ENCODE peak calls at places on chromosome 5, in ten cellular contexts. J, L, D, U, F, R, X, C, G and S are unnamed samples.

GRCh38 chr5:139569276-139569955 is 8.3 kb downstream of the UBE2D2 start:
- DNase-seq in J (no peak), L (peak), D (no peak), U (no peak), F (no peak), R (peak), X (peak), C (no peak), G (no peak), S (no peak)

GRCh38 chr5:34923694-34924461 is 5.5 kb upstream of the DNAJC21 start:
- DNase-seq in J (no peak), L (peak), D (no peak), U (peak), F (peak), R (peak), X (peak), C (peak), G (no peak), S (peak)

GRCh38 chr5:124902097-124902821 is 155.8 kb upstream of the ZNF608 start:
- DNase-seq in J (no peak), L (no peak), D (no peak), U (peak), F (no peak), R (peak), X (peak), C (peak), G (peak), S (no peak)

GRCh38 chr5:169670769-169671525 is 33.9 kb downstream of the DOCK2 start:
- DNase-seq in J (no peak), L (no peak), D (no peak), U (no peak), F (no peak), R (no peak), X (no peak), C (no peak), G (no peak), S (no peak)

GRCh38 chr5:174311531-174312269 is 266.2 kb downstream of the NSG2 start:
- DNase-seq in J (no peak), L (peak), D (peak), U (peak), F (peak), R (peak), X (peak), C (peak), G (peak), S (peak)

GRCh38 chr5:32713396-32714381 is 2.6 kb downstream of the NPR3 start:
- DNase-seq in J (no peak), L (peak), D (peak), U (no peak), F (peak), R (peak), X (no peak), C (peak), G (peak), S (no peak)

GRCh38 chr5:171484460-171484899 is 65.0 kb downstream of the FGF18 start:
- DNase-seq in J (no peak), L (peak), D (peak), U (peak), F (peak), R (peak), X (peak), C (no peak), G (peak), S (no peak)

GRCh38 chr5:57494104-57495098 is 11.8 kb upstream of the ACTBL2 start:
- DNase-seq in J (peak), L (peak), D (peak), U (peak), F (peak), R (peak), X (no peak), C (peak), G (peak), S (peak)

GRCh38 chr5:32955814-32956213 is 244.7 kb downstream of the NPR3 start:
- DNase-seq in J (no peak), L (no peak), D (no peak), U (no peak), F (no peak), R (no peak), X (no peak), C (no peak), G (no peak), S (no peak)

GRCh38 chr5:90632799-90633198 is 74.2 kb downstream of the ADGRV1 start:
- DNase-seq in J (no peak), L (no peak), D (no peak), U (no peak), F (no peak), R (no peak), X (no peak), C (no peak), G (no peak), S (no peak)

GRCh38 chr5:167639213-167639612 is 652.2 kb upstream of the WWC1 start:
- DNase-seq in J (no peak), L (peak), D (no peak), U (no peak), F (no peak), R (peak), X (no peak), C (peak), G (no peak), S (no peak)

GRCh38 chr5:137734962-137735530 is 843 bp downstream of the KLHL3 start:
- DNase-seq in J (no peak), L (peak), D (peak), U (no peak), F (peak), R (peak), X (no peak), C (peak), G (peak), S (peak)

GRCh38 chr5:57698785-57699184 is 216.2 kb upstream of the ACTBL2 start:
- DNase-seq in J (no peak), L (no peak), D (no peak), U (peak), F (no peak), R (no peak), X (no peak), C (no peak), G (peak), S (no peak)

GRCh38 chr5:172078726-172079345 is 72.4 kb upstream of the FBXW11 start:
- DNase-seq in J (no peak), L (no peak), D (peak), U (no peak), F (no peak), R (peak), X (no peak), C (no peak), G (no peak), S (peak)

GRCh38 chr5:81895312-81895711 is 76.5 kb upstream of the ATG10 start:
- DNase-seq in J (no peak), L (no peak), D (no peak), U (no peak), F (no peak), R (peak), X (no peak), C (no peak), G (no peak), S (no peak)

GRCh38 chr5:142253938-142254895 is 70.6 kb downstream of the SPRY4 start:
- DNase-seq in J (no peak), L (peak), D (no peak), U (no peak), F (peak), R (peak), X (no peak), C (peak), G (no peak), S (peak)

GRCh38 chr5:102755691-102756371 is 726 bp downstream of the PAM start:
- DNase-seq in J (peak), L (peak), D (peak), U (peak), F (peak), R (peak), X (peak), C (peak), G (peak), S (peak)

GRCh38 chr5:20680718-20681302 is 692.8 kb upstream of the CDH18 start:
- DNase-seq in J (no peak), L (no peak), D (no peak), U (no peak), F (no peak), R (no peak), X (no peak), C (no peak), G (no peak), S (no peak)

GRCh38 chr5:149162401-149163084 is 21.2 kb downstream of the ABLIM3 start:
- DNase-seq in J (no peak), L (no peak), D (no peak), U (peak), F (no peak), R (peak), X (no peak), C (peak), G (no peak), S (no peak)

GRCh38 chr5:57989378-57989777 is 470.5 kb downstream of the PLK2 start:
- DNase-seq in J (no peak), L (no peak), D (no peak), U (no peak), F (no peak), R (peak), X (no peak), C (peak), G (peak), S (no peak)

GRCh38 chr5:4661326-4661725 is 478.8 kb upstream of the ADAMTS16 start:
- DNase-seq in J (no peak), L (no peak), D (no peak), U (no peak), F (no peak), R (no peak), X (no peak), C (no peak), G (no peak), S (no peak)

GRCh38 chr5:160930361-160930760 is 78.3 kb upstream of the ATP10B start:
- DNase-seq in J (no peak), L (no peak), D (no peak), U (no peak), F (peak), R (no peak), X (no peak), C (no peak), G (peak), S (no peak)

GRCh38 chr5:45109636-45110035 is 300.9 kb downstream of the MRPS30 start:
- DNase-seq in J (no peak), L (no peak), D (no peak), U (no peak), F (no peak), R (no peak), X (no peak), C (no peak), G (peak), S (no peak)

GRCh38 chr5:45697211-45697610 is 1.0 kb upstream of the HCN1 start:
- DNase-seq in J (peak), L (no peak), D (no peak), U (no peak), F (no peak), R (no peak), X (no peak), C (no peak), G (no peak), S (no peak)

GRCh38 chr5:60077292-60077691 is 183.8 kb upstream of the PDE4D start:
- DNase-seq in J (no peak), L (no peak), D (no peak), U (no peak), F (no peak), R (no peak), X (no peak), C (no peak), G (no peak), S (no peak)

GRCh38 chr5:657570-657969 is 35.6 kb downstream of the TPPP start:
- DNase-seq in J (no peak), L (no peak), D (no peak), U (no peak), F (peak), R (peak), X (no peak), C (peak), G (no peak), S (peak)

GRCh38 chr5:124995451-124995850 is 249.0 kb upstream of the ZNF608 start:
- DNase-seq in J (no peak), L (no peak), D (no peak), U (no peak), F (no peak), R (no peak), X (no peak), C (peak), G (no peak), S (no peak)

GRCh38 chr5:65027149-65027548 is 258.4 kb downstream of the CWC27 start:
- DNase-seq in J (no peak), L (no peak), D (no peak), U (no peak), F (no peak), R (no peak), X (no peak), C (no peak), G (no peak), S (no peak)

GRCh38 chr5:176985516-176985915 is 21.1 kb downstream of the UIMC1 start:
- DNase-seq in J (no peak), L (no peak), D (no peak), U (no peak), F (no peak), R (no peak), X (no peak), C (no peak), G (no peak), S (no peak)